ENCODE peak calls at places on chromosomes 7 and 10, in four cellular contexts. D is cardiac fibroblast, R is bronchial epithelial cell, X is fibroblast of villous mesenchyme. F is an unnamed sample.

GRCh38 chr10:33676606-33677005 is 342.1 kb upstream of the NRP1 start:
- DNase-seq in D (no peak), R (no peak), X (no peak), F (no peak)

GRCh38 chr7:120794100-120794729 is 63.7 kb downstream of the TSPAN12 start:
- DNase-seq in D (peak; percentile 7), R (peak; percentile 79), X (peak; percentile 8), F (no peak)

GRCh38 chr10:123019941-123020703 is 11.3 kb downstream of the ACADSB start:
- DNase-seq in D (no peak), R (no peak), X (no peak), F (no peak)

GRCh38 chr10:114987995-114988394 is 50.0 kb downstream of the TRUB1 start:
- DNase-seq in D (peak; percentile 80), R (no peak), X (peak; percentile 24), F (no peak)

GRCh38 chr10:8794860-8795259 is 740.4 kb downstream of the GATA3 start:
- DNase-seq in D (no peak), R (no peak), X (no peak), F (no peak)

GRCh38 chr7:2757904-2758672 is 70.1 kb downstream of the AMZ1 start:
- DNase-seq in D (peak; percentile 99), R (peak; percentile 99), X (peak; percentile 99), F (peak; percentile 58)

GRCh38 chr10:77117501-77117900 is 520.1 kb downstream of the KCNMA1 start:
- DNase-seq in D (no peak), R (no peak), X (no peak), F (no peak)

GRCh38 chr7:99374121-99375064 is at the start of gene ARPC1B:
- DNase-seq in D (peak; percentile 71), R (peak; percentile 62), X (peak; percentile 67), F (peak; percentile 70)

GRCh38 chr7:113710310-113711106 is 208.3 kb downstream of the PPP1R3A start:
- DNase-seq in D (peak; percentile 90), R (peak; percentile 88), X (peak; percentile 81), F (peak; percentile 68)

GRCh38 chr7:130488376-130489139 is 3.3 kb upstream of the MEST start:
- DNase-seq in D (no peak), R (no peak), X (no peak), F (no peak)

GRCh38 chr7:101550641-101551531 is 78.2 kb downstream of the MYL10 start:
- DNase-seq in D (no peak), R (no peak), X (peak; percentile 37), F (no peak)

GRCh38 chr10:94002156-94002555 is 8.4 kb downstream of the PLCE1 start:
- DNase-seq in D (no peak), R (peak; percentile 53), X (no peak), F (no peak)

GRCh38 chr7:98802088-98802780 is 67.6 kb downstream of the TMEM130 start:
- DNase-seq in D (peak; percentile 70), R (peak; percentile 6), X (no peak), F (peak; percentile 62)

GRCh38 chr7:901388-902154 is 25.2 kb downstream of the GET4 start:
- DNase-seq in D (peak; percentile 91), R (peak; percentile 67), X (peak; percentile 94), F (peak; percentile 82)

GRCh38 chr10:104281694-104282093 is 12.7 kb downstream of the GSTO2 start:
- DNase-seq in D (no peak), R (no peak), X (no peak), F (no peak)

GRCh38 chr10:59290448-59290847 is 71.9 kb downstream of the FAM13C start:
- DNase-seq in D (peak; percentile 12), R (no peak), X (no peak), F (no peak)
- TF ChIP-seq CTCF in D (no peak), R (peak; percentile 22), X (no peak), F (no peak)

GRCh38 chr10:63773962-63774361 is 252.8 kb downstream of the REEP3 start:
- DNase-seq in D (no peak), R (no peak), X (no peak), F (no peak)

GRCh38 chr10:63773106-63773505 is 251.9 kb downstream of the REEP3 start:
- DNase-seq in D (no peak), R (no peak), X (no peak), F (no peak)

GRCh38 chr10:63767512-63767911 is 246.3 kb downstream of the REEP3 start:
- DNase-seq in D (peak; percentile 61), R (peak; percentile 18), X (peak; percentile 46), F (no peak)

GRCh38 chr10:63769367-63769766 is 248.2 kb downstream of the REEP3 start:
- DNase-seq in D (no peak), R (no peak), X (no peak), F (no peak)

DNA sequence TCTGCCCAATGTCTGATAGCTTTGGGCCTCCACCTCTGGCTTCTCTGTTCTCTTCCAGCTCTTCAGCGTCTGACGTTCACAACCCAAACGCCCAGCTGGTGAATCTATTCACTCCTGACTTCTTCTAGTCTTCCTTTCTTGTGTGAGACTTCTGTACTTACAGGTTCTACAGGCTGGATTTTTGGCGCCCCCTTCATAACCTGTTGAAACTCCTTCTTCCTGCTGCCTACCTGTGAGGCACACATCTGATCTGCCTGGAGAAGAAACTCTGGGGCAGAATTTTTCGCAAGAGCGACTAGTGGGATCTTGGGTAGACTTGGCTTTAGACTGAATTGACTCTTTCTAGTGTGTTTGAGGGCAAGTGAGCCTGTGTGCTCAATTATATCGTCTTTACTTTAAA is 249.3 kb downstream of the REEP3 start:
- DNase-seq in D (no peak), R (no peak), X (no peak), F (peak; percentile 19)
- TF ChIP-seq CTCF in D (no peak), R (no peak), X (no peak), F (no peak)

GRCh38 chr10:61744469-61744868 is 81.7 kb downstream of the CABCOCO1 start:
- DNase-seq in D (no peak), R (no peak), X (no peak), F (no peak)
- TF ChIP-seq CTCF in D (peak; percentile 27), R (no peak), X (no peak), F (no peak)

GRCh38 chr10:112689327-112689726 is 242.3 kb downstream of the VTI1A start:
- DNase-seq in D (peak; percentile 37), R (peak; percentile 1), X (peak; percentile 25), F (peak; percentile 50)
- TF ChIP-seq CTCF in D (peak; percentile 41), R (peak; percentile 19), X (peak; percentile 64), F (peak; percentile 13)

GRCh38 chr7:142379445-142379844 is 121.6 kb upstream of the PRSS58 start:
- DNase-seq in D (no peak), R (no peak), X (no peak), F (no peak)

GRCh38 chr7:142377567-142377966 is 119.7 kb upstream of the PRSS58 start:
- DNase-seq in D (no peak), R (no peak), X (no peak), F (no peak)

GRCh38 chr7:142376356-142376997 is 118.6 kb upstream of the PRSS58 start:
- DNase-seq in D (no peak), R (no peak), X (no peak), F (no peak)

GRCh38 chr7:142372727-142373126 is 114.9 kb upstream of the PRSS58 start:
- DNase-seq in D (no peak), R (no peak), X (no peak), F (no peak)

DNA sequence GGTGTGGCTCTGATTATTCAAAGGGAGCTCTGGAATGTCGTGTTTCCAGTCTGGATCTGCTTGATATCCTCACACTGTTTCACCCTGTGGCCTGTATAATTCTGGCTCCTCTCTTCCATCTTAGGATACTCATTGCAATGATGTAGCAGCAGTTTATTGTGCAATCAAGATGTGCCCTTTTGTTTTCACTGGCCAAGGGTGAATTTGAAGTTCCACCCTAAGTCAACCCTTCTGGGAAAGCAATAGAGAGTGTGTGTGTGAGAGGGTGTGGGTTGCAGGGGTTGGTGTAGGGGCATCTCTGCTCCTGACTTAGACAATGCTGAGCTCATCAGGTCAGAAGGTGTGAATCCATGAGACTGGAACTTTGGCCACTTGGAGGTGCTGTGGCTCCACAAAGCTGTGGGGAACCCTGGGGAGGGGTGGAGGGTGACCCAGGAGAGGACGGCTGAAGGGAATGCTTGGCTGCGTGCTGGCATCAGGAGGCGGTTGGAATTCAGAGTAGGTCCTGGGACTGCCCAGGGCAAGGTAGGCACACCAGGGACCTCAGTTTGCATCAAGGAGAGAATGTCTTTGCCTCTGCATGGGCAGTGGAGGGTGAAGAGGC is 118.0 kb upstream of the PRSS58 start:
- DNase-seq in D (peak; percentile 21), R (peak; percentile 95), X (no peak), F (peak; percentile 33)
- TF ChIP-seq CTCF in D (peak; percentile 9), R (peak; percentile 55), X (peak; percentile 23), F (no peak)

GRCh38 chr10:5888352-5888751 is 1.3 kb downstream of the ANKRD16 start:
- DNase-seq in D (peak; percentile 52), R (peak; percentile 51), X (peak; percentile 42), F (no peak)

GRCh38 chr10:5887641-5888040 is 2.1 kb downstream of the ANKRD16 start:
- DNase-seq in D (no peak), R (no peak), X (no peak), F (no peak)

GRCh38 chr10:5889624-5890518 is at the start of the genes ANKRD16 and FBH1:
- DNase-seq in D (peak; percentile 99), R (peak; percentile 88), X (peak; percentile 99), F (peak; percentile 97)

GRCh38 chr10:5890519-5890878 is 456 bp downstream of the FBH1 start:
- DNase-seq in D (no peak), R (peak; percentile 14), X (peak; percentile 21), F (peak; percentile 11)

DNA sequence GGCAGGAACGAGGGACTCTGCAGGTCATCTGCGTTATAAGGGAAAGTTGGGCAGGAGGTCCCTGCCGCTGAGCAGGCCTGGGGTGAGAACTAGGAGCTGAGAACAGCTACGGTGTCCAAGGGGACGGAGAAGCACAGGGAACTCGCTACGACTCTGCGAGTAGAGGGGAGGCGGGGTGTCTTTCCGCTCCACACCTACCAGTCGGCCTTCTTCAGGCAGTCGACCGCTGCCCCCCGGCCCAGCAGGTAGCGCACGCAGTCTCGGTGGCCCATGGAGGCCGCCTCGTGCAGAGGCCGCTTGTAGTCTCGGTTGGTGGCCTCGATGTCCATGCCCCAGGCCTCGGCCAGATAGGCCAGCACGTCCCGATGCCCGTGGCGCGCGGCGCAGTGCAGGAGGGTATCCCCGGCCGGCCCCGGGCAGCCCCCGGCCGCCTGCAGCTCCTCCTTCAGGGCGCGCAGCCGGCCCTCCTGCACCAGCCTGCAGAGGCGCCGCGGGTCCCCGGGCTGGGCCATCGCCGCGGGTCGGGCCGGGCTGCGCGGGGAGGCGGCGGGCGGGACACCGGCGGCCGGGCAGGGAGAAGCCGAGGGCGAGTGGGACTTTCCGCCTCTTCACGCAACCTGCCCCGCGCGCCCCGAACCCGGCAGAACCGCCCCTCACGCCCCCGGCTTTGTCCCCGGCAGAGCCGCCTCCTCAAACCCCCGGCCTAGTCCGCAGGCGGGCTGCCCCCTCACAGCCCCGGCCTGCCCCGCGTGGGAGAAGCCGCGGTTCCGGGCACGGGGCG is 660 bp downstream of the ANKRD16 start:
- DNase-seq in D (peak; percentile 10), R (peak; percentile 2), X (peak; percentile 30), F (peak; percentile 54)
- TF ChIP-seq CTCF in D (no peak), R (no peak), X (no peak), F (no peak)

GRCh38 chr10:29856295-29856694 is 203.1 kb downstream of the JCAD start:
- DNase-seq in D (no peak), R (no peak), X (no peak), F (no peak)

GRCh38 chr10:29857843-29858242 is 201.5 kb downstream of the JCAD start:
- DNase-seq in D (no peak), R (no peak), X (no peak), F (no peak)

GRCh38 chr10:29860159-29860558 is 199.2 kb downstream of the JCAD start:
- DNase-seq in D (no peak), R (no peak), X (peak; percentile 86), F (no peak)

GRCh38 chr10:29859521-29860130 is 199.8 kb downstream of the JCAD start:
- DNase-seq in D (peak; percentile 32), R (peak; percentile 40), X (no peak), F (no peak)

GRCh38 chr10:29858352-29859267 is 200.8 kb downstream of the JCAD start:
- DNase-seq in D (peak; percentile 77), R (peak; percentile 69), X (peak; percentile 79), F (peak; percentile 81)
- TF ChIP-seq CTCF in D (peak; percentile 89), R (peak; percentile 82), X (peak; percentile 78), F (peak; percentile 86)

GRCh38 chr10:53315709-53316108 is 543.1 kb upstream of the MBL2 start:
- DNase-seq in D (peak; percentile 34), R (peak; percentile 48), X (no peak), F (no peak)
- TF ChIP-seq CTCF in D (no peak), R (no peak), X (no peak), F (no peak)

F was measured in Calu3.